ENCODE peak calls at places on chromosome 11, in four cellular contexts. C is HepG2, W is K562, I is GM12878. V is an unnamed sample.
A peak's percentile ranks its signal among the peaks of the same experiment; 100 is the strongest.

GRCh38 chr11:72078477-72078876 is 1.9 kb downstream of the NUMA1 start:
- DNase-seq in C (no peak), W (no peak), I (no peak), V (no peak)

GRCh38 chr11:34302046-34302921 is 55.5 kb downstream of the ABTB2 start:
- DNase-seq in C (no peak), W (no peak), I (peak; percentile 45), V (no peak)

GRCh38 chr11:130653838-130654601 is 205.6 kb downstream of the ADAMTS15 start:
- DNase-seq in C (no peak), W (no peak), I (no peak), V (no peak)

GRCh38 chr11:2399488-2400068 is 972 bp upstream of the TSSC4 start:
- DNase-seq in C (no peak), W (no peak), I (no peak), V (peak; percentile 30)

GRCh38 chr11:134125507-134125906 is 56.6 kb downstream of the JAM3 start:
- DNase-seq in C (no peak), W (no peak), I (no peak), V (no peak)

GRCh38 chr11:87849216-87849615 is 326.0 kb downstream of the RAB38 start:
- DNase-seq in C (no peak), W (no peak), I (no peak), V (no peak)

GRCh38 chr11:46381046-46381835 is at the start of gene MDK:
- DNase-seq in C (peak; percentile 49), W (peak; percentile 91), I (no peak), V (peak; percentile 64)

GRCh38 chr11:111785886-111786412 is 19.8 kb upstream of the PPP2R1B start:
- DNase-seq in C (peak; percentile 76), W (no peak), I (no peak), V (no peak)

GRCh38 chr11:46099973-46100335 is 21.3 kb downstream of the PHF21A start:
- DNase-seq in C (no peak), W (no peak), I (no peak), V (no peak)

GRCh38 chr11:2143652-2144548 is 4.7 kb upstream of the IGF2 start:
- DNase-seq in C (no peak), W (peak; percentile 33), I (no peak), V (no peak)

GRCh38 chr11:120223793-120224192 is 13.0 kb downstream of the OAF start:
- DNase-seq in C (no peak), W (no peak), I (no peak), V (no peak)

GRCh38 chr11:58637367-58637766 is 14.9 kb downstream of the CNTF start:
- DNase-seq in C (no peak), W (no peak), I (no peak), V (no peak)

GRCh38 chr11:975824-976223 is 50.2 kb downstream of the AP2A2 start:
- DNase-seq in C (peak; percentile 44), W (peak; percentile 56), I (no peak), V (peak; percentile 52)

GRCh38 chr11:72236774-72237111 is 7.2 kb downstream of the PHOX2A start:
- DNase-seq in C (no peak), W (no peak), I (no peak), V (no peak)

GRCh38 chr11:62104816-62105610 is 18.8 kb upstream of the INCENP start:
- DNase-seq in C (no peak), W (peak; percentile 44), I (no peak), V (no peak)

GRCh38 chr11:10878408-10879214 is 20.8 kb upstream of the ZBED5 start:
- DNase-seq in C (peak; percentile 58), W (peak; percentile 35), I (peak; percentile 19), V (peak; percentile 56)

GRCh38 chr11:1448166-1448825 is 38.3 kb downstream of the MOB2 start:
- DNase-seq in C (no peak), W (no peak), I (no peak), V (no peak)

GRCh38 chr11:15577519-15577918 is 462.8 kb downstream of the INSC start:
- DNase-seq in C (no peak), W (no peak), I (no peak), V (no peak)

GRCh38 chr11:78662811-78663210 is 88.1 kb upstream of the NARS2 start:
- DNase-seq in C (no peak), W (no peak), I (no peak), V (no peak)

GRCh38 chr11:79637219-79637618 is 196.4 kb upstream of the TENM4 start:
- DNase-seq in C (no peak), W (no peak), I (no peak), V (no peak)

GRCh38 chr11:86138958-86139357 is 70.1 kb upstream of the PICALM start:
- DNase-seq in C (no peak), W (no peak), I (peak; percentile 84), V (no peak)

GRCh38 chr11:7531011-7531410 is 17.2 kb downstream of the PPFIBP2 start:
- DNase-seq in C (no peak), W (no peak), I (no peak), V (no peak)

GRCh38 chr11:64790205-64791095 is 12.1 kb upstream of the SF1 start:
- DNase-seq in C (no peak), W (no peak), I (no peak), V (no peak)

DNA sequence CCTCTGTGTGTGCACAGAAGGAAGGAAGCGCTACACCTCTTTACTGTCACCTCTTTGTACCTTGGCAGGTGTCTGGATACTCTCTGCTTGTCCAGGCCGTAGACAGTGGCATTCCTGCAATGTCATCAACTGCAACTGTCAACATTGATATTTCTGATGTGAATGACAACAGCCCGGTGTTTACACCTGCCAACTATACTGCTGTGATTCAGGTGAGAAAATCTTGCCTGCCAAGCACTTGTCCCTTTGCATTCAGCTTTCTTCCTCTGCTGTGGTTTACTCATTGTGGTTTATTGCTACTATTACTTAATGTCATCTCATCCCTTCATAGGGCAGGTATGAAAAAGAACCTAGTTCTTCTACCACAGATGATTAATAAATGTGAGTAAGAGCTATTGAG is 131.9 kb upstream of the MTNR1B start:
- DNase-seq in C (no peak), W (no peak), I (no peak), V (no peak)
- TF ChIP-seq TARDBP in C (no peak), W (no peak), I (no peak), V (no peak)

DNA sequence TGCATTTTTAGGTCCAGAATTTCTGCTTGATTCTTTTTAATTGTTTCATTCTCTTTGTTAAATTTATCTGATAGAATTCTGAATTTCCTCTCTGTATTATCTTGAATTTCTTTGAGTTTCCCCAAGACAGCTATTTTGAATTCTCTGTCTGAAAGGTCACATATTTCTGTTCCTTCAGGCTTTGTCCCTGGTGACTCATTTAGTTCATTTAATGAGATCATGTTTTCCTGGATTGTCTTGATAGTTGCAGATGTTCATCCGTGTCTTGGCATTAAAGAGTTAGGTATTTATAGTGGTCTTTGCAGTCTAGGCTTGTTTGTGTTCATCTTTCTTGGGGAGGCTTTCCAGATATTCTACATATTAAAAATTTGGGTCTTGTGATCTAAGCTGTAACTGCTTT is 694.8 kb upstream of the CCDC179 start:
- DNase-seq in C (no peak), W (no peak), I (no peak), V (no peak)
- TF ChIP-seq TARDBP in C (no peak), W (no peak), I (no peak), V (no peak)

DNA sequence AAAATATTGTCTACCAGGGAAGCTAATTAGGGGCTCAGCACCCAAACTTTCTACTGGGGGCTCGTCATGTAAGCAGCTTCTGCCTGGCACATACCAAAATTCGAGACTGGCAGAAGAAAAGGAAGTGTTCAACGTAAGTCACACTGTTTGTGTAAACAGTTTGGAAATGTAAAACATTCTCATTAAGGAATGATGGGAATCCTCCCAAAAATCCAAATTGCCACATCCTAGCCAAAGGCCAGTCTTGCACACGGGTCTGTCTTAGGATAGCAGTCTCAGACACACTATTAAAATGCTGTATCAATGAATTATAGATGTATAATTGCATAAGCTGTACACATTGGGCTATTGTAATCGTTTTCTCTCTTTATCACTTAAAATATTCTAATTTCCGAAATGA is 28.9 kb downstream of the CUL5 start:
- DNase-seq in C (no peak), W (no peak), I (no peak), V (no peak)
- TF ChIP-seq TARDBP in C (no peak), W (no peak), I (no peak), V (no peak)

DNA sequence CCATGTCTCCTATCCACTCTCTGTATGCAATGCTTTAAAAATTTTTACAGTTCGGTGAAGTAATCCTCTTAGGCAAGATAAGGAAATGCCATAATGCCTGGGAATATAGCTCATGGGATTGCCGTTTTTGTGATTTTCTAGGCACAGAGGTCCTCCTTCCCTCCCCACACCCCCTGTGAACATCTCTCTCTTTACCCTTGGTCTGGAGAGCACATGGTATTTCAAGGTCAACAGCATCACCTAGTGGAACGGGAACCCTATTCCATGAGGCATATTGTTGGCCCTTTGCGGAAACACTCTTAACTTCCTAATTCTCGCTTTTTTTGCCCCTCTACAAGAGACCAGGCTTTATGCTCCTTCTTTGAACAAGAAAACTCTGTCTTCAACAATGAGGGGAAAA is 8.8 kb downstream of the NXPE4 start:
- DNase-seq in C (no peak), W (no peak), I (no peak), V (no peak)
- TF ChIP-seq TARDBP in C (no peak), W (no peak), I (no peak), V (no peak)

V was measured in HEK293T.